ENCODE peak calls at places on chromosomes 12 and 14, in five cellular contexts. M is AG04450, H is choroid plexus epithelial cell, I is GM04504, G is fibroblast of lung. W is an unnamed sample.
A peak's percentile ranks its signal among the peaks of the same experiment; 100 is the strongest.

GRCh38 chr14:39451811-39452210 is 19.6 kb upstream of the FBXO33 start:
- DNase-seq in H (no peak), M (no peak), I (no peak), G (no peak), W (no peak)

GRCh38 chr12:103929051-103929908 is 930 bp upstream of the HSP90B1 start:
- DNase-seq in G (peak; percentile 94), H (peak; percentile 95), M (peak; percentile 80), I (no peak), W (peak; percentile 89)

GRCh38 chr14:97315790-97316189 is 518.6 kb downstream of the VRK1 start:
- DNase-seq in M (no peak), H (no peak), I (no peak), G (no peak), W (no peak)

GRCh38 chr12:84604541-84604940 is 308.1 kb downstream of the SLC6A15 start:
- DNase-seq in M (no peak), I (no peak), G (no peak), H (no peak), W (no peak)

GRCh38 chr12:55816876-55817351 is 610 bp downstream of the SARNP start:
- DNase-seq in H (peak; percentile 48), I (no peak), M (no peak), G (no peak), W (no peak)

GRCh38 chr12:112964067-112964670 is 14.2 kb upstream of the OAS2 start:
- DNase-seq in M (no peak), G (no peak), I (no peak), H (no peak), W (no peak)

GRCh38 chr14:55624913-55625312 is 44.9 kb downstream of the KTN1 start:
- DNase-seq in H (no peak), G (no peak), M (no peak), I (no peak), W (no peak)

GRCh38 chr12:131025939-131026702 is 72.4 kb downstream of the ADGRD1 start:
- DNase-seq in G (no peak), M (no peak), I (no peak), H (no peak), W (no peak)

GRCh38 chr14:64745511-64746041 is 41.4 kb downstream of the PLEKHG3 start:
- DNase-seq in H (peak; percentile 72), M (no peak), G (peak; percentile 28), I (no peak), W (no peak)

GRCh38 chr12:75815756-75816155 is 215.8 kb downstream of the PHLDA1 start:
- DNase-seq in G (peak; percentile 34), H (peak; percentile 26), M (no peak), I (no peak), W (no peak)

GRCh38 chr12:57460457-57461325 is 1.1 kb downstream of the GLI1 start:
- DNase-seq in M (no peak), I (no peak), G (no peak), H (no peak), W (no peak)

GRCh38 chr14:73252491-73253322 is 15.4 kb downstream of the PAPLN start:
- DNase-seq in H (no peak), M (no peak), I (no peak), G (no peak), W (no peak)

GRCh38 chr12:95789126-95790024 is 1.2 kb downstream of the NTN4 start:
- DNase-seq in I (no peak), H (no peak), G (no peak), M (no peak), W (peak; percentile 70)

GRCh38 chr12:65524666-65525065 is 246.2 kb downstream of the MSRB3 start:
- DNase-seq in I (peak; percentile 76), M (no peak), G (peak; percentile 72), H (peak; percentile 91), W (no peak)

GRCh38 chr14:85421166-85421877 is 108.6 kb upstream of the FLRT2 start:
- DNase-seq in M (peak; percentile 33), G (peak; percentile 88), I (peak; percentile 49), H (peak; percentile 86), W (no peak)

GRCh38 chr12:53097564-53098353 is at the start of gene IGFBP6:
- DNase-seq in M (no peak), G (peak; percentile 45), I (peak; percentile 30), H (peak; percentile 18), W (peak; percentile 71)

GRCh38 chr14:56555921-56556570 is 23.6 kb upstream of the TMEM260 start:
- DNase-seq in I (no peak), M (no peak), H (peak; percentile 78), G (peak; percentile 68), W (no peak)

W was measured in heart left ventricle.